ENCODE peak calls at places on chromosome 7, in seven cellular contexts. M is prostate gland, N is Panc1, K is GM23248, T is kidney, D is hepatocyte, W is OCI-LY7. O is an unnamed sample.

GRCh38 chr7:42174391-42174848 is 62.6 kb downstream of the GLI3 start:
- DNase-seq in M (no peak), N (no peak), K (peak), T (no peak), D (no peak), W (no peak), O (no peak)

GRCh38 chr7:126052229-126052628 is 1122.6 kb upstream of the POT1 start:
- DNase-seq in M (no peak), N (no peak), K (no peak), T (no peak), D (no peak), W (no peak), O (no peak)

GRCh38 chr7:41918597-41918996 is 215.7 kb upstream of the INHBA start:
- DNase-seq in M (no peak), N (no peak), K (peak), T (no peak), D (no peak), W (no peak), O (no peak)

GRCh38 chr7:112510032-112510742 is 29.4 kb downstream of the LSMEM1 start:
- DNase-seq in M (no peak), N (no peak), K (peak), T (no peak), D (no peak), W (no peak), O (no peak)

GRCh38 chr7:3032256-3032655 is 11.4 kb downstream of the CARD11 start:
- DNase-seq in M (no peak), N (no peak), K (no peak), T (no peak), D (no peak), W (no peak), O (no peak)

GRCh38 chr7:93914581-93915066 is 6.9 kb upstream of the GNG11 start:
- DNase-seq in M (no peak), N (no peak), K (peak), T (no peak), D (no peak), W (no peak), O (peak)

GRCh38 chr7:27950123-27950522 is 210.2 kb downstream of the TAX1BP1 start:
- DNase-seq in M (no peak), N (no peak), K (no peak), T (no peak), D (no peak), W (no peak), O (no peak)

GRCh38 chr7:29337628-29338116 is 143.1 kb downstream of the CHN2 start:
- DNase-seq in M (no peak), N (no peak), K (no peak), T (no peak), D (no peak), W (no peak), O (no peak)

GRCh38 chr7:13898957-13899670 is 90.4 kb downstream of the ETV1 start:
- DNase-seq in M (peak), N (no peak), K (no peak), T (no peak), D (peak), W (no peak), O (no peak)

GRCh38 chr7:16301251-16301650 is 120.1 kb downstream of the CRPPA start:
- DNase-seq in M (no peak), N (no peak), K (no peak), T (no peak), D (no peak), W (no peak), O (no peak)

GRCh38 chr7:35971133-35971995 is 170.5 kb downstream of the SEPTIN7 start:
- DNase-seq in M (no peak), N (no peak), K (peak), T (no peak), D (no peak), W (no peak), O (no peak)

GRCh38 chr7:37100735-37101331 is 347.8 kb downstream of the ELMO1 start:
- DNase-seq in M (no peak), N (no peak), K (no peak), T (no peak), D (no peak), W (no peak), O (no peak)

GRCh38 chr7:56046728-56047445 is 4.4 kb downstream of the PSPH start:
- DNase-seq in M (peak), N (no peak), K (peak), T (no peak), D (peak), W (no peak), O (no peak)

GRCh38 chr7:151804756-151805503 is 72.0 kb downstream of the PRKAG2 start:
- DNase-seq in M (no peak), N (no peak), K (no peak), T (peak), D (no peak), W (no peak), O (no peak)

GRCh38 chr7:11795231-11795630 is 36.8 kb downstream of the THSD7A start:
- DNase-seq in M (no peak), N (no peak), K (no peak), T (no peak), D (no peak), W (no peak), O (no peak)

GRCh38 chr7:132518102-132518838 is 58.0 kb downstream of the PLXNA4 start:
- DNase-seq in M (no peak), N (peak), K (peak), T (no peak), D (no peak), W (peak), O (peak)

GRCh38 chr7:117759950-117760640 is 113.1 kb downstream of the CTTNBP2 start:
- DNase-seq in M (no peak), N (no peak), K (peak), T (no peak), D (no peak), W (no peak), O (no peak)

GRCh38 chr7:95066736-95067530 is 159.5 kb downstream of the PPP1R9A start:
- DNase-seq in M (no peak), N (no peak), K (peak), T (no peak), D (peak), W (no peak), O (no peak)

GRCh38 chr7:129356176-129356575 is 78.1 kb upstream of the STRIP2 start:
- DNase-seq in M (no peak), N (no peak), K (no peak), T (no peak), D (no peak), W (no peak), O (no peak)

GRCh38 chr7:150969483-150969874 is 8.6 kb downstream of the KCNH2 start:
- DNase-seq in M (no peak), N (no peak), K (no peak), T (no peak), D (no peak), W (no peak), O (no peak)

GRCh38 chr7:15104411-15105092 is 202.0 kb upstream of the DGKB start:
- DNase-seq in M (no peak), N (no peak), K (no peak), T (no peak), D (no peak), W (no peak), O (no peak)

GRCh38 chr7:1882451-1882850 is 212.4 kb downstream of the ELFN1 start:
- DNase-seq in M (no peak), N (no peak), K (no peak), T (peak), D (no peak), W (no peak), O (no peak)

GRCh38 chr7:51316262-51316665 is 345 bp downstream of the COBL start:
- DNase-seq in M (peak), N (no peak), K (peak), T (peak), D (peak), W (no peak), O (peak)

GRCh38 chr7:129773871-129774270 is 162.4 kb downstream of the NRF1 start:
- DNase-seq in M (no peak), N (no peak), K (no peak), T (peak), D (no peak), W (no peak), O (no peak)

GRCh38 chr7:87140271-87140748 is 11.9 kb upstream of the DMTF1 start:
- DNase-seq in M (no peak), N (no peak), K (no peak), T (no peak), D (peak), W (no peak), O (no peak)

GRCh38 chr7:54944179-54944578 is 74.6 kb upstream of the EGFR start:
- DNase-seq in M (peak), N (no peak), K (no peak), T (no peak), D (no peak), W (no peak), O (no peak)

GRCh38 chr7:47520408-47520807 is 61.5 kb downstream of the TNS3 start:
- DNase-seq in M (no peak), N (no peak), K (peak), T (peak), D (no peak), W (no peak), O (no peak)

GRCh38 chr7:132656846-132657776 is 80.8 kb upstream of the PLXNA4 start:
- DNase-seq in M (no peak), N (no peak), K (peak), T (no peak), D (no peak), W (peak), O (peak)

GRCh38 chr7:44149571-44150465 is 8.7 kb upstream of the MYL7 start:
- DNase-seq in M (no peak), N (no peak), K (peak), T (no peak), D (no peak), W (no peak), O (no peak)

DNA sequence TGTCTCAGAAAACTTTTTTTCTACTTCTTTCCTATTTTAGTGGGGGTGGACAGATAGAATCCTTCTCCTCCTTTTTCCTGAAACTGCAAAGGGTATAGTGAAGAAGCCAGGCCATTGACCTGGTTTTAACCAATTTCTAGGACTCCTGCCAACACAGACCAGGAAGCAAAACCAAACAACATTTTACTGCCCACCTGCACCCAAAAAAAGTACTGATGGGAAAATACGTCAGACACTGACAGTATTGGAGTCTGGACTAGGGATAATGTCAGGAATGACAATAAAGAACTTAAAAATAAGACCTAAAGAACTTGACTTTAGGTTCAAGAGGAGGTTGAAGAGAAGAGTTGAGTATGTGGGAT is 5.0 kb upstream of the STEAP4 start:
- DNase-seq in M (no peak), N (no peak), K (no peak), T (no peak), D (no peak), W (no peak), O (no peak)
- H3K27ac ChIP-seq in M (peak), N (no peak), K (no peak), T (no peak), D (no peak), W (no peak), O (no peak)

GRCh38 chr7:142487124-142487523 is 229.3 kb upstream of the PRSS58 start:
- DNase-seq in M (no peak), N (no peak), K (no peak), T (no peak), D (no peak), W (no peak), O (no peak)

GRCh38 chr7:142488234-142488633 is 230.4 kb upstream of the PRSS58 start:
- DNase-seq in M (no peak), N (no peak), K (no peak), T (no peak), D (no peak), W (no peak), O (no peak)

GRCh38 chr7:142485617-142486226 is 227.9 kb upstream of the PRSS58 start:
- DNase-seq in M (no peak), N (no peak), K (no peak), T (no peak), D (no peak), W (no peak), O (no peak)

GRCh38 chr7:142483659-142484317 is 225.9 kb upstream of the PRSS58 start:
- DNase-seq in M (no peak), N (no peak), K (no peak), T (no peak), D (no peak), W (no peak), O (no peak)

DNA sequence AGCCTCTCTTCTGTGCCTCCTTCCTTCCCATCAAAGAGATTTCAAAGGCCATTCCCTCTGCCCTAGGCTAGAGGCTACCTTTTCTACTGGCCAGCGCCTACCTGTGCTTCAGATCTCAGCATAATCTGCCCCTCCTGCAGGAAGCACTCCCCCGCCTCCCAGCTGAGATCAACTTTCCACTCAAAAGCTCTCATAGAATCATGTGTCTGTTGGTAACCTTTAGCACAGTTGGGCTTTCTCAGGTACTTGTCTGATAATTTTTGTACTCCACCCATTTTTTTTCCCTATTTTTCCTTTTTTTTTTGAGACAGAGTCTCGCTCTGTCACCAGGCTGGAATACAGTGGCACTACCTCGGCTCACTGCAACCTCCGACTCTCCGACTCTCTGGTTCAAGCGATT is 231.0 kb upstream of the PRSS58 start:
- DNase-seq in M (no peak), N (no peak), K (no peak), T (no peak), D (no peak), W (no peak), O (no peak)
- H3K27ac ChIP-seq in M (no peak), N (no peak), K (no peak), T (no peak), D (no peak), W (no peak), O (no peak)

GRCh38 chr7:101868191-101868950 is 50.9 kb downstream of the CUX1 start:
- DNase-seq in M (no peak), N (no peak), K (no peak), T (no peak), D (no peak), W (peak), O (no peak)
- H3K27ac ChIP-seq in M (no peak), N (no peak), K (no peak), T (no peak), D (no peak), W (peak), O (peak)

GRCh38 chr7:90401989-90402388 is 1.3 kb upstream of the CLDN12 start:
- DNase-seq in M (no peak), N (no peak), K (peak), T (no peak), D (no peak), W (no peak), O (no peak)
- H3K27ac ChIP-seq in M (no peak), N (no peak), K (peak), T (no peak), D (no peak), W (no peak), O (no peak)

DNA sequence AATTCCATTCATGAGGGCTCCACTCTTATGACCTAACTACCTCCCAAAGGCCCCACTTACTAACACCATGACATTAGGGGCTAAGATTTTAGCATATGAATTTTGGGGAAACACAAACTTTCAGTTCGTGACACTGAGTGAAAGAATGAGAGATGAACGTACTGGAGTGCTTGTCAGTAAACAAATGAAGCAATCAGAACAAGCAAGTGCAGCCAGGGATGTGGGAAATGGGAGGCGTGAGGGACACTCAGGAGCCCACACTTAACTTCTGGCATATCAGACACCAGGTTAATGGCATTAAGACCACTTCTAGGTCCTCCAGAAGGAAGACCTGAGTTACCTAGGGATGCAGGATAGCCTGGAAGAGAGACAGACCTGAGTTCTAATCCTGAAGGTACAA is 2.3 kb upstream of the MDFIC start:
- DNase-seq in M (no peak), N (no peak), K (no peak), T (no peak), D (no peak), W (no peak), O (no peak)
- H3K27ac ChIP-seq in M (no peak), N (no peak), K (no peak), T (no peak), D (no peak), W (no peak), O (no peak)

GRCh38 chr7:158477866-158478265 is 109.8 kb downstream of the PTPRN2 start:
- DNase-seq in M (no peak), N (no peak), K (no peak), T (peak), D (no peak), W (no peak), O (no peak)
- H3K27ac ChIP-seq in M (no peak), N (no peak), K (no peak), T (no peak), D (no peak), W (no peak), O (no peak)

GRCh38 chr7:140055833-140056232 is 6.9 kb downstream of the PARP12 start:
- DNase-seq in M (no peak), N (no peak), K (no peak), T (no peak), D (no peak), W (no peak), O (no peak)
- H3K27ac ChIP-seq in M (no peak), N (no peak), K (no peak), T (no peak), D (no peak), W (no peak), O (no peak)